ENCODE peak calls at places on chromosomes 7 and 10, in eight cellular contexts. One of them, this sample, is unnamed.

GRCh38 chr7:143381427-143382125 is 431 bp downstream of the ZYX start:
- DNase-seq in CD8-positive, alpha-beta memory T cell: no peak
- DNase-seq in lower lobe of right lung: peak
- DNase-seq in psoas muscle: peak
- DNase-seq in testis: peak
- DNase-seq in GM06990: no peak
- DNase-seq in AG04450: peak
- DNase-seq in fibroblast of pulmonary artery: peak
- DNase-seq in this sample: peak

GRCh38 chr7:6375346-6376101 is 72.2 kb downstream of the DAGLB start:
- DNase-seq in CD8-positive, alpha-beta memory T cell: peak
- DNase-seq in lower lobe of right lung: no peak
- DNase-seq in psoas muscle: peak
- DNase-seq in testis: peak
- DNase-seq in GM06990: no peak
- DNase-seq in AG04450: no peak
- DNase-seq in fibroblast of pulmonary artery: peak
- DNase-seq in this sample: peak

GRCh38 chr7:128164061-128164954 is 76.8 kb upstream of the LEP start:
- DNase-seq in CD8-positive, alpha-beta memory T cell: no peak
- DNase-seq in lower lobe of right lung: no peak
- DNase-seq in psoas muscle: no peak
- DNase-seq in testis: no peak
- DNase-seq in GM06990: no peak
- DNase-seq in AG04450: no peak
- DNase-seq in fibroblast of pulmonary artery: peak
- DNase-seq in this sample: peak

GRCh38 chr10:66925896-66926719 is at the start of gene LRRTM3:
- DNase-seq in CD8-positive, alpha-beta memory T cell: no peak
- DNase-seq in lower lobe of right lung: no peak
- DNase-seq in psoas muscle: no peak
- DNase-seq in testis: peak
- DNase-seq in GM06990: peak
- DNase-seq in AG04450: peak
- DNase-seq in fibroblast of pulmonary artery: peak
- DNase-seq in this sample: peak

GRCh38 chr10:21530616-21531015 is 3.4 kb upstream of the MLLT10 start:
- DNase-seq in CD8-positive, alpha-beta memory T cell: no peak
- DNase-seq in lower lobe of right lung: no peak
- DNase-seq in psoas muscle: no peak
- DNase-seq in testis: no peak
- DNase-seq in GM06990: no peak
- DNase-seq in AG04450: no peak
- DNase-seq in fibroblast of pulmonary artery: no peak
- DNase-seq in this sample: no peak

GRCh38 chr10:78307576-78307975 is 273.9 kb downstream of the RPS24 start:
- DNase-seq in CD8-positive, alpha-beta memory T cell: no peak
- DNase-seq in lower lobe of right lung: no peak
- DNase-seq in psoas muscle: no peak
- DNase-seq in testis: no peak
- DNase-seq in GM06990: no peak
- DNase-seq in AG04450: no peak
- DNase-seq in fibroblast of pulmonary artery: no peak
- DNase-seq in this sample: no peak

GRCh38 chr7:111529507-111530355 is 32.6 kb downstream of the IMMP2L start:
- DNase-seq in CD8-positive, alpha-beta memory T cell: no peak
- DNase-seq in lower lobe of right lung: no peak
- DNase-seq in psoas muscle: no peak
- DNase-seq in testis: no peak
- DNase-seq in GM06990: no peak
- DNase-seq in AG04450: no peak
- DNase-seq in fibroblast of pulmonary artery: peak
- DNase-seq in this sample: peak

GRCh38 chr7:151210087-151210854 is at the start of gene H2BK1:
- DNase-seq in CD8-positive, alpha-beta memory T cell: no peak
- DNase-seq in lower lobe of right lung: no peak
- DNase-seq in psoas muscle: no peak
- DNase-seq in testis: no peak
- DNase-seq in GM06990: no peak
- DNase-seq in AG04450: no peak
- DNase-seq in fibroblast of pulmonary artery: no peak
- DNase-seq in this sample: no peak

GRCh38 chr10:36256166-36256565 is 614.1 kb upstream of the FZD8 start:
- DNase-seq in CD8-positive, alpha-beta memory T cell: no peak
- DNase-seq in lower lobe of right lung: no peak
- DNase-seq in psoas muscle: no peak
- DNase-seq in testis: peak
- DNase-seq in GM06990: no peak
- DNase-seq in AG04450: no peak
- DNase-seq in fibroblast of pulmonary artery: peak
- DNase-seq in this sample: no peak

GRCh38 chr7:68730194-68730593 is 868.1 kb upstream of the AUTS2 start:
- DNase-seq in CD8-positive, alpha-beta memory T cell: no peak
- DNase-seq in lower lobe of right lung: no peak
- DNase-seq in psoas muscle: no peak
- DNase-seq in testis: no peak
- DNase-seq in GM06990: no peak
- DNase-seq in AG04450: no peak
- DNase-seq in fibroblast of pulmonary artery: no peak
- DNase-seq in this sample: no peak

GRCh38 chr7:121016976-121017375 is 28.5 kb downstream of the CPED1 start:
- DNase-seq in CD8-positive, alpha-beta memory T cell: no peak
- DNase-seq in lower lobe of right lung: no peak
- DNase-seq in psoas muscle: no peak
- DNase-seq in testis: no peak
- DNase-seq in GM06990: no peak
- DNase-seq in AG04450: no peak
- DNase-seq in fibroblast of pulmonary artery: peak
- DNase-seq in this sample: no peak

GRCh38 chr10:4447977-4448376 is 378.0 kb upstream of the AKR1E2 start:
- DNase-seq in CD8-positive, alpha-beta memory T cell: no peak
- DNase-seq in lower lobe of right lung: no peak
- DNase-seq in psoas muscle: no peak
- DNase-seq in testis: no peak
- DNase-seq in GM06990: no peak
- DNase-seq in AG04450: no peak
- DNase-seq in fibroblast of pulmonary artery: peak
- DNase-seq in this sample: peak

GRCh38 chr10:60238408-60239100 is 151.1 kb downstream of the ANK3 start:
- DNase-seq in CD8-positive, alpha-beta memory T cell: no peak
- DNase-seq in lower lobe of right lung: no peak
- DNase-seq in psoas muscle: no peak
- DNase-seq in testis: no peak
- DNase-seq in GM06990: peak
- DNase-seq in AG04450: peak
- DNase-seq in fibroblast of pulmonary artery: peak
- DNase-seq in this sample: peak

GRCh38 chr10:62467509-62467908 is 93.3 kb downstream of the ZNF365 start:
- DNase-seq in CD8-positive, alpha-beta memory T cell: no peak
- DNase-seq in lower lobe of right lung: no peak
- DNase-seq in psoas muscle: no peak
- DNase-seq in testis: no peak
- DNase-seq in GM06990: no peak
- DNase-seq in AG04450: no peak
- DNase-seq in fibroblast of pulmonary artery: peak
- DNase-seq in this sample: no peak

GRCh38 chr7:516606-517456 is 2.8 kb downstream of the PDGFA start:
- DNase-seq in CD8-positive, alpha-beta memory T cell: no peak
- DNase-seq in lower lobe of right lung: no peak
- DNase-seq in psoas muscle: peak
- DNase-seq in testis: no peak
- DNase-seq in GM06990: no peak
- DNase-seq in AG04450: no peak
- DNase-seq in fibroblast of pulmonary artery: peak
- DNase-seq in this sample: peak

GRCh38 chr7:158078161-158078910 is 509.3 kb downstream of the PTPRN2 start:
- DNase-seq in CD8-positive, alpha-beta memory T cell: no peak
- DNase-seq in lower lobe of right lung: no peak
- DNase-seq in psoas muscle: no peak
- DNase-seq in testis: peak
- DNase-seq in GM06990: no peak
- DNase-seq in AG04450: no peak
- DNase-seq in fibroblast of pulmonary artery: no peak
- DNase-seq in this sample: no peak

GRCh38 chr7:158946771-158947170 is 90.4 kb downstream of the DYNC2I1 start:
- DNase-seq in CD8-positive, alpha-beta memory T cell: no peak
- DNase-seq in lower lobe of right lung: no peak
- DNase-seq in psoas muscle: no peak
- DNase-seq in testis: no peak
- DNase-seq in GM06990: no peak
- DNase-seq in AG04450: no peak
- DNase-seq in fibroblast of pulmonary artery: no peak
- DNase-seq in this sample: no peak

GRCh38 chr10:132671171-132672154 is 114.5 kb downstream of the NKX6-2 start:
- DNase-seq in CD8-positive, alpha-beta memory T cell: no peak
- DNase-seq in lower lobe of right lung: peak
- DNase-seq in psoas muscle: no peak
- DNase-seq in testis: no peak
- DNase-seq in GM06990: no peak
- DNase-seq in AG04450: no peak
- DNase-seq in fibroblast of pulmonary artery: no peak
- DNase-seq in this sample: no peak

DNA sequence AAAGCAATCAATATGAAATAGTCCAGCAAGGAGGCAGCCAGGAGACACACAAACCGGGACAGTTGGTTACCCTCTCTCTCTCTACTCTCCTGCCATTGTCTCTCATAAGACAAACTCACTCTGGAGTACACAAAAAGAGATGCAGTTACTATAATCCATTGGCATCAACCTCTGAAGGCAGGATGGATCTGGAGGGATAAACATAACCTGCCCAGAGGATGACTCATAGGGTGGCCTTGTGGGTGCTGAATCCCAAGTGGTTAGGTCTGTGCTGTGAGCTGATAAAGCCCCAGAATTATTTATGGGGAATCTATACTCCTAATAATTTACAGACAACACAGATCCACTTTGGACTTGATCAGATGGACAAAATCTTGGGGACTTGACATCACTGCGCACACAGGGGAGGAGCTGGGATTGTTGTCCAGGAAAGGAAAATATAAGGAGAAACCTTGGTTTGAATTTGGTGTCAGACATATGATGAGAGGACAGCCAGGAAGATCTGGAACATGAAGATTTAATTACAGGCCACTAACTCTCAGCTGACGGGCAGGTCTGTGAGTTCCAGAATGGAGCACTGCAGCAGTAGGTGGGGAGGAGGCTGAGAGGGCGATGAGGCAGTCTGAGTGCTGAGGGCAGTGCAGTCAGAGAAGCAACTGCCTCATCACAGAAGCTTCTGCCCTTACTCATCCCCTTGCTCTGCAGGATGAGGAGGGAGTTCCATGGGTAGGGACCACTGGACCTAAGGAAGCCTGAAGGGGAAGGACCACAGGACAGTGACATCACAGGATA is 113.9 kb upstream of the PRSS58 start:
- DNase-seq in CD8-positive, alpha-beta memory T cell: no peak
- DNase-seq in lower lobe of right lung: no peak
- DNase-seq in psoas muscle: no peak
- DNase-seq in testis: no peak
- DNase-seq in GM06990: no peak
- DNase-seq in AG04450: no peak
- DNase-seq in fibroblast of pulmonary artery: no peak
- DNase-seq in this sample: no peak
- H3K4me3 ChIP-seq in CD8-positive, alpha-beta memory T cell: no peak
- H3K4me3 ChIP-seq in lower lobe of right lung: no peak
- H3K4me3 ChIP-seq in psoas muscle: no peak
- H3K4me3 ChIP-seq in testis: no peak
- H3K4me3 ChIP-seq in GM06990: no peak
- H3K4me3 ChIP-seq in AG04450: no peak
- H3K4me3 ChIP-seq in fibroblast of pulmonary artery: no peak
- H3K4me3 ChIP-seq in this sample: no peak

DNA sequence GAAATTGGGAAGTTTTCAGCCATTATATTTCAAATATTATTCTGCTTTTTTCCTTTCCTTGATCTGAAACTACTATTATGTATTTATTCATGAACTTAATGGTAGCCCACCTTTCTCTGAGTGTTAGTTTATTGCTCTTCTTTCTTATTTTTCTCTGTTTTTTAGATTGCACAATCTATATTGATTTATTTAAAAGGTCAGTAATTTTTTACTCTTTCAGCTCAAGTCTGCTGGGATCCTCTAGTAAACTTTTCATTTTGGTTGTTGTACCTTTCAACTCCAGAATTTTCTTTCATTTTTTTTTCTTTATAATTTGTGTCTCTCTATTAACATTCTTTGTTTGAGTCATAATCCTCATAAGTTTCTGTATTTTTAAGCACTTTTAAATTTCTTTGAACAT is 529.4 kb upstream of the POT1 start:
- DNase-seq in CD8-positive, alpha-beta memory T cell: no peak
- DNase-seq in lower lobe of right lung: no peak
- DNase-seq in psoas muscle: no peak
- DNase-seq in testis: no peak
- DNase-seq in GM06990: no peak
- DNase-seq in AG04450: no peak
- DNase-seq in fibroblast of pulmonary artery: no peak
- DNase-seq in this sample: no peak
- H3K4me3 ChIP-seq in CD8-positive, alpha-beta memory T cell: no peak
- H3K4me3 ChIP-seq in lower lobe of right lung: no peak
- H3K4me3 ChIP-seq in psoas muscle: no peak
- H3K4me3 ChIP-seq in testis: no peak
- H3K4me3 ChIP-seq in GM06990: no peak
- H3K4me3 ChIP-seq in AG04450: no peak
- H3K4me3 ChIP-seq in fibroblast of pulmonary artery: no peak
- H3K4me3 ChIP-seq in this sample: no peak

GRCh38 chr7:33050425-33051318 is 11.9 kb downstream of the NT5C3A start:
- DNase-seq in CD8-positive, alpha-beta memory T cell: peak
- DNase-seq in lower lobe of right lung: no peak
- DNase-seq in psoas muscle: no peak
- DNase-seq in testis: peak
- DNase-seq in GM06990: no peak
- DNase-seq in AG04450: no peak
- DNase-seq in fibroblast of pulmonary artery: peak
- DNase-seq in this sample: peak
- H3K4me3 ChIP-seq in CD8-positive, alpha-beta memory T cell: no peak
- H3K4me3 ChIP-seq in lower lobe of right lung: peak
- H3K4me3 ChIP-seq in psoas muscle: peak
- H3K4me3 ChIP-seq in testis: no peak
- H3K4me3 ChIP-seq in GM06990: no peak
- H3K4me3 ChIP-seq in AG04450: no peak
- H3K4me3 ChIP-seq in fibroblast of pulmonary artery: no peak
- H3K4me3 ChIP-seq in this sample: no peak

DNA sequence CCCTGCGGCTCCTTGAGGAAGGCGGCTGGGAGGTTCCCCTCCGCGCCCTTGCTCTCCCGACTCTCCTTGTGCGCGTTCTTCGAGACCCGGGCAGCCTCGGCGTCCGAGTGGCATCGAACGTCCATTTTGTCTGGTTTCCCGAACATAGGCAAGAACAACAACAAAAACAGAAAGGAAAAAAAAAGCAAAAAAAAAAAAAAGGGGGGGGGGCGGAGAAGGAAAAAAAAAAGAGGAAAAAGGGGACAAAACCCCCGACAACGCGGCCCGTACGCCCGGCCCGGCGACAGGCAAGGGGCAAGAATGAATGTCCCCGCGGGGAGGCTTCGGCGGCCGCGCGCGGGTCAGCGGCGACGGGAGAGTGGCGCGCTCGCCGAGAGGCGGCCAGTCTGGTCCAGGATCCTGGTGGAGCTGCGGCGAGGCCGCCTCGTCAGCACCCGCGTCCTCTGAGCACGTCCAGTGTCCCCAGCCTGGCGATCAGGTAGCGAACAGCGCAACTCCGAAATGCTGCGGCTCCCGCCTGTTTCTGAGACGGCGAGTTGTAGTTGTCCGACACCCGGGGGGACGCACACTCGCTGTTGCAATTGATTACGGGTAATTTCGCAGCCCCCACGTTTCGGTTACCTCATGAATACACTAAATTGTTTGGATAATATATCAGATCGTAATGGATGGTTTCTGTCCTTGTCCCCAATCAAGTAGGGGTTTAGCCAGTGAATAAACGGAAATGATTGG is at the start of gene VAX1:
- DNase-seq in CD8-positive, alpha-beta memory T cell: no peak
- DNase-seq in lower lobe of right lung: no peak
- DNase-seq in psoas muscle: no peak
- DNase-seq in testis: no peak
- DNase-seq in GM06990: peak
- DNase-seq in AG04450: no peak
- DNase-seq in fibroblast of pulmonary artery: no peak
- DNase-seq in this sample: no peak
- H3K4me3 ChIP-seq in CD8-positive, alpha-beta memory T cell: no peak
- H3K4me3 ChIP-seq in lower lobe of right lung: peak
- H3K4me3 ChIP-seq in psoas muscle: peak
- H3K4me3 ChIP-seq in testis: peak
- H3K4me3 ChIP-seq in GM06990: no peak
- H3K4me3 ChIP-seq in AG04450: peak
- H3K4me3 ChIP-seq in fibroblast of pulmonary artery: peak
- H3K4me3 ChIP-seq in this sample: peak